ENCODE peak calls at places on chromosome 22, in ten cellular contexts. One of them, this sample, is unnamed.

GRCh38 chr22:25668437-25668836 is 73.6 kb upstream of the MYO18B start:
- DNase-seq in A549: no peak
- DNase-seq in GM10248: no peak
- DNase-seq in Peyer's patch: no peak
- DNase-seq in endothelial cell: no peak
- DNase-seq in psoas muscle: no peak
- DNase-seq in left ventricle myocardium inferior: no peak
- DNase-seq in hepatocyte: no peak
- DNase-seq in GM13977: no peak
- DNase-seq in breast epithelium: no peak
- DNase-seq in this sample: no peak

GRCh38 chr22:24099661-24100060 is 81.6 kb upstream of the SUSD2 start:
- DNase-seq in A549: no peak
- DNase-seq in GM10248: no peak
- DNase-seq in Peyer's patch: no peak
- DNase-seq in endothelial cell: no peak
- DNase-seq in psoas muscle: no peak
- DNase-seq in left ventricle myocardium inferior: no peak
- DNase-seq in hepatocyte: no peak
- DNase-seq in GM13977: no peak
- DNase-seq in breast epithelium: peak
- DNase-seq in this sample: no peak

GRCh38 chr22:24703101-24703500 is 71.4 kb downstream of the PIWIL3 start:
- DNase-seq in A549: no peak
- DNase-seq in GM10248: no peak
- DNase-seq in Peyer's patch: no peak
- DNase-seq in endothelial cell: no peak
- DNase-seq in psoas muscle: no peak
- DNase-seq in left ventricle myocardium inferior: peak
- DNase-seq in hepatocyte: peak
- DNase-seq in GM13977: no peak
- DNase-seq in breast epithelium: no peak
- DNase-seq in this sample: no peak

GRCh38 chr22:46777609-46777970 is 15.1 kb downstream of the TBC1D22A start:
- DNase-seq in A549: no peak
- DNase-seq in GM10248: peak
- DNase-seq in Peyer's patch: peak
- DNase-seq in endothelial cell: no peak
- DNase-seq in psoas muscle: no peak
- DNase-seq in left ventricle myocardium inferior: peak
- DNase-seq in hepatocyte: no peak
- DNase-seq in GM13977: peak
- DNase-seq in breast epithelium: no peak
- DNase-seq in this sample: no peak

GRCh38 chr22:44702479-44703219 is 645 bp downstream of the PRR5 start:
- DNase-seq in A549: no peak
- DNase-seq in GM10248: no peak
- DNase-seq in Peyer's patch: peak
- DNase-seq in endothelial cell: peak
- DNase-seq in psoas muscle: no peak
- DNase-seq in left ventricle myocardium inferior: no peak
- DNase-seq in hepatocyte: peak
- DNase-seq in GM13977: no peak
- DNase-seq in breast epithelium: no peak
- DNase-seq in this sample: peak

GRCh38 chr22:47631571-47632102 is 869.2 kb downstream of the TBC1D22A start:
- DNase-seq in A549: no peak
- DNase-seq in GM10248: no peak
- DNase-seq in Peyer's patch: peak
- DNase-seq in endothelial cell: no peak
- DNase-seq in psoas muscle: no peak
- DNase-seq in left ventricle myocardium inferior: no peak
- DNase-seq in hepatocyte: no peak
- DNase-seq in GM13977: no peak
- DNase-seq in breast epithelium: no peak
- DNase-seq in this sample: no peak

GRCh38 chr22:32005453-32005852 is 37.6 kb upstream of the SLC5A1 start:
- DNase-seq in A549: no peak
- DNase-seq in GM10248: no peak
- DNase-seq in Peyer's patch: no peak
- DNase-seq in endothelial cell: no peak
- DNase-seq in psoas muscle: no peak
- DNase-seq in left ventricle myocardium inferior: no peak
- DNase-seq in hepatocyte: peak
- DNase-seq in GM13977: no peak
- DNase-seq in breast epithelium: no peak
- DNase-seq in this sample: no peak

GRCh38 chr22:35521358-35522264 is 19.0 kb upstream of the RASD2 start:
- DNase-seq in A549: no peak
- DNase-seq in GM10248: no peak
- DNase-seq in Peyer's patch: no peak
- DNase-seq in endothelial cell: no peak
- DNase-seq in psoas muscle: no peak
- DNase-seq in left ventricle myocardium inferior: no peak
- DNase-seq in hepatocyte: no peak
- DNase-seq in GM13977: no peak
- DNase-seq in breast epithelium: no peak
- DNase-seq in this sample: no peak

GRCh38 chr22:24450600-24450999 is 23.2 kb downstream of the ADORA2A start:
- DNase-seq in A549: no peak
- DNase-seq in GM10248: no peak
- DNase-seq in Peyer's patch: no peak
- DNase-seq in endothelial cell: no peak
- DNase-seq in psoas muscle: no peak
- DNase-seq in left ventricle myocardium inferior: peak
- DNase-seq in hepatocyte: no peak
- DNase-seq in GM13977: no peak
- DNase-seq in breast epithelium: no peak
- DNase-seq in this sample: peak

GRCh38 chr22:39110631-39111561 is 13.9 kb downstream of the APOBEC3H start:
- DNase-seq in A549: no peak
- DNase-seq in GM10248: peak
- DNase-seq in Peyer's patch: no peak
- DNase-seq in endothelial cell: no peak
- DNase-seq in psoas muscle: peak
- DNase-seq in left ventricle myocardium inferior: no peak
- DNase-seq in hepatocyte: peak
- DNase-seq in GM13977: no peak
- DNase-seq in breast epithelium: no peak
- DNase-seq in this sample: no peak

GRCh38 chr22:47089374-47089773 is 326.9 kb downstream of the TBC1D22A start:
- DNase-seq in A549: no peak
- DNase-seq in GM10248: no peak
- DNase-seq in Peyer's patch: no peak
- DNase-seq in endothelial cell: no peak
- DNase-seq in psoas muscle: no peak
- DNase-seq in left ventricle myocardium inferior: no peak
- DNase-seq in hepatocyte: no peak
- DNase-seq in GM13977: no peak
- DNase-seq in breast epithelium: no peak
- DNase-seq in this sample: no peak

GRCh38 chr22:38267086-38267485 is 5.7 kb downstream of the TMEM184B start:
- DNase-seq in A549: no peak
- DNase-seq in GM10248: no peak
- DNase-seq in Peyer's patch: no peak
- DNase-seq in endothelial cell: no peak
- DNase-seq in psoas muscle: no peak
- DNase-seq in left ventricle myocardium inferior: peak
- DNase-seq in hepatocyte: no peak
- DNase-seq in GM13977: no peak
- DNase-seq in breast epithelium: no peak
- DNase-seq in this sample: no peak

GRCh38 chr22:41001722-41002122 is 50.5 kb downstream of the RBX1 start:
- DNase-seq in A549: no peak
- DNase-seq in GM10248: no peak
- DNase-seq in Peyer's patch: no peak
- DNase-seq in endothelial cell: no peak
- DNase-seq in psoas muscle: no peak
- DNase-seq in left ventricle myocardium inferior: no peak
- DNase-seq in hepatocyte: peak
- DNase-seq in GM13977: no peak
- DNase-seq in breast epithelium: no peak
- DNase-seq in this sample: no peak

GRCh38 chr22:40044870-40045834 is 50.4 kb downstream of the FAM83F start:
- DNase-seq in A549: peak
- DNase-seq in GM10248: peak
- DNase-seq in Peyer's patch: peak
- DNase-seq in endothelial cell: peak
- DNase-seq in psoas muscle: peak
- DNase-seq in left ventricle myocardium inferior: peak
- DNase-seq in hepatocyte: peak
- DNase-seq in GM13977: peak
- DNase-seq in breast epithelium: peak
- DNase-seq in this sample: peak

DNA sequence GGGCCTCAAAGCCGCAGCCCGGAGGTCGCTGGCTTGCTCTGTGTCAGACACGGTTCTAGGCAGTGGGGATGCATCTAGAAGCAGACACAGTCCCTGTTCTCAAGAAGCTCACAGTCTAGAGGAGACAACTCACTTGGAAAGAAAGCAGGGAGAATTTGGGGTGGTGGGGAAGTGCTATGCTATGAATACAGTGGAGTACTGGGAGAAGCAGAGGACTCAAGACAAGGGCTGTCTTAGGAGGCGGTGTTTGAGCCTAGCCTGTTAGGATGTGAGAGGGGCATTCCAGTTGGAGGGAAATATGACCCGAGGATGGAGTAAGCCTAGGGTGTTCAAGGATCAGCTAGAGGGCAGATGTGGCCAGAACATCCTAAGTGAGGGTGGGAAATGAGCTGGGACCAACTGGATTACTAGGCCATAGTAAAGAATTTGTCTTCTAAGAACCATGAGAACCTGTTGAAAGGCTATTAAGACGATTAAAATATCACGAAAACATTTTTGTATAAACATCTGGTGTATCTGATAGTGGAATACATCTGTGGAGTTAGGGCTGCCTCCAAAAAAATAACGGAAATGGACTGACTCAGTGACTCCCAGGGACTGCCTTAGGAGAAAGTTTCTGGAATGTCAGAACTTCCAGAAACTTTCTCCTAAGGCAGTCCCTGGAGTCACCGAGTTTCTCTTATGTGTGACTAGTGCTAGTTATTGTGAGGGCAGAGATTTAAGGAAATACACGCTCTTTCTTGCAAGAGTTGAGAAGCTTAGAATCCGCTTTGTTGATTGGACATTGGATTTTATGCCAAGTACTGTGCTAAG is 1.1 kb upstream of the PITPNB start:
- DNase-seq in A549: peak
- DNase-seq in GM10248: no peak
- DNase-seq in Peyer's patch: no peak
- DNase-seq in endothelial cell: peak
- DNase-seq in psoas muscle: no peak
- DNase-seq in left ventricle myocardium inferior: no peak
- DNase-seq in hepatocyte: peak
- DNase-seq in GM13977: no peak
- DNase-seq in breast epithelium: no peak
- DNase-seq in this sample: no peak
- TF ChIP-seq CTCF in A549: no peak
- TF ChIP-seq CTCF in GM10248: no peak
- TF ChIP-seq CTCF in Peyer's patch: no peak
- TF ChIP-seq CTCF in endothelial cell: no peak
- TF ChIP-seq CTCF in psoas muscle: no peak
- TF ChIP-seq CTCF in left ventricle myocardium inferior: no peak
- TF ChIP-seq CTCF in hepatocyte: no peak
- TF ChIP-seq CTCF in GM13977: no peak
- TF ChIP-seq CTCF in breast epithelium: no peak
- TF ChIP-seq CTCF in this sample: no peak

GRCh38 chr22:17999851-18000250 is 24.5 kb downstream of the MICAL3 start:
- DNase-seq in A549: no peak
- DNase-seq in GM10248: no peak
- DNase-seq in Peyer's patch: no peak
- DNase-seq in endothelial cell: no peak
- DNase-seq in psoas muscle: no peak
- DNase-seq in left ventricle myocardium inferior: no peak
- DNase-seq in hepatocyte: no peak
- DNase-seq in GM13977: no peak
- DNase-seq in breast epithelium: peak
- DNase-seq in this sample: no peak

GRCh38 chr22:18000441-18001039 is 23.8 kb downstream of the MICAL3 start:
- DNase-seq in A549: no peak
- DNase-seq in GM10248: no peak
- DNase-seq in Peyer's patch: no peak
- DNase-seq in endothelial cell: peak
- DNase-seq in psoas muscle: peak
- DNase-seq in left ventricle myocardium inferior: no peak
- DNase-seq in hepatocyte: peak
- DNase-seq in GM13977: peak
- DNase-seq in breast epithelium: peak
- DNase-seq in this sample: peak

GRCh38 chr22:17998913-17999312 is 25.4 kb downstream of the MICAL3 start:
- DNase-seq in A549: no peak
- DNase-seq in GM10248: no peak
- DNase-seq in Peyer's patch: no peak
- DNase-seq in endothelial cell: no peak
- DNase-seq in psoas muscle: no peak
- DNase-seq in left ventricle myocardium inferior: no peak
- DNase-seq in hepatocyte: no peak
- DNase-seq in GM13977: no peak
- DNase-seq in breast epithelium: peak
- DNase-seq in this sample: no peak

GRCh38 chr22:17997456-17997855 is 26.9 kb downstream of the MICAL3 start:
- DNase-seq in A549: no peak
- DNase-seq in GM10248: no peak
- DNase-seq in Peyer's patch: no peak
- DNase-seq in endothelial cell: no peak
- DNase-seq in psoas muscle: no peak
- DNase-seq in left ventricle myocardium inferior: no peak
- DNase-seq in hepatocyte: no peak
- DNase-seq in GM13977: no peak
- DNase-seq in breast epithelium: peak
- DNase-seq in this sample: no peak

GRCh38 chr22:18001040-18001893 is 23.1 kb downstream of the MICAL3 start:
- DNase-seq in A549: peak
- DNase-seq in GM10248: peak
- DNase-seq in Peyer's patch: peak
- DNase-seq in endothelial cell: peak
- DNase-seq in psoas muscle: peak
- DNase-seq in left ventricle myocardium inferior: peak
- DNase-seq in hepatocyte: peak
- DNase-seq in GM13977: peak
- DNase-seq in breast epithelium: peak
- DNase-seq in this sample: peak
- TF ChIP-seq CTCF in A549: peak
- TF ChIP-seq CTCF in GM10248: peak
- TF ChIP-seq CTCF in Peyer's patch: peak
- TF ChIP-seq CTCF in endothelial cell: peak
- TF ChIP-seq CTCF in psoas muscle: peak
- TF ChIP-seq CTCF in left ventricle myocardium inferior: peak
- TF ChIP-seq CTCF in hepatocyte: peak
- TF ChIP-seq CTCF in GM13977: peak
- TF ChIP-seq CTCF in breast epithelium: peak
- TF ChIP-seq CTCF in this sample: no peak

GRCh38 chr22:20053407-20054033 is 26.5 kb upstream of the DGCR8 start:
- DNase-seq in A549: no peak
- DNase-seq in GM10248: no peak
- DNase-seq in Peyer's patch: no peak
- DNase-seq in endothelial cell: no peak
- DNase-seq in psoas muscle: no peak
- DNase-seq in left ventricle myocardium inferior: no peak
- DNase-seq in hepatocyte: no peak
- DNase-seq in GM13977: no peak
- DNase-seq in breast epithelium: no peak
- DNase-seq in this sample: no peak
- TF ChIP-seq CTCF in A549: no peak
- TF ChIP-seq CTCF in GM10248: no peak
- TF ChIP-seq CTCF in Peyer's patch: no peak
- TF ChIP-seq CTCF in endothelial cell: no peak
- TF ChIP-seq CTCF in psoas muscle: no peak
- TF ChIP-seq CTCF in left ventricle myocardium inferior: no peak
- TF ChIP-seq CTCF in hepatocyte: no peak
- TF ChIP-seq CTCF in GM13977: no peak
- TF ChIP-seq CTCF in breast epithelium: no peak
- TF ChIP-seq CTCF in this sample: no peak

GRCh38 chr22:37204045-37204655 is 8.1 kb downstream of the SSTR3 start:
- DNase-seq in A549: no peak
- DNase-seq in GM10248: no peak
- DNase-seq in Peyer's patch: no peak
- DNase-seq in endothelial cell: no peak
- DNase-seq in psoas muscle: peak
- DNase-seq in left ventricle myocardium inferior: no peak
- DNase-seq in hepatocyte: no peak
- DNase-seq in GM13977: no peak
- DNase-seq in breast epithelium: peak
- DNase-seq in this sample: no peak
- TF ChIP-seq CTCF in A549: no peak
- TF ChIP-seq CTCF in GM10248: no peak
- TF ChIP-seq CTCF in Peyer's patch: no peak
- TF ChIP-seq CTCF in endothelial cell: no peak
- TF ChIP-seq CTCF in psoas muscle: no peak
- TF ChIP-seq CTCF in left ventricle myocardium inferior: no peak
- TF ChIP-seq CTCF in hepatocyte: no peak
- TF ChIP-seq CTCF in GM13977: no peak
- TF ChIP-seq CTCF in breast epithelium: no peak
- TF ChIP-seq CTCF in this sample: no peak

This sample was measured in glutamatergic neuron.